ENCODE peak calls at places on chromosomes 2 and 18, in five cellular contexts. One of them, this sample, is unnamed.

GRCh38 chr2:131050896-131051295 is 42.4 kb downstream of the FAM168B start:
- DNase-seq in adrenal gland: no peak
- DNase-seq in mucosa of descending colon: no peak
- DNase-seq in left ventricle myocardium inferior: no peak
- DNase-seq in AG09309: no peak
- DNase-seq in this sample: no peak

GRCh38 chr2:631741-632140 is 45.5 kb downstream of the TMEM18 start:
- DNase-seq in adrenal gland: no peak
- DNase-seq in mucosa of descending colon: no peak
- DNase-seq in left ventricle myocardium inferior: no peak
- DNase-seq in AG09309: no peak
- DNase-seq in this sample: no peak

GRCh38 chr2:210252699-210253606 is 27.7 kb upstream of the ACADL start:
- DNase-seq in adrenal gland: no peak
- DNase-seq in mucosa of descending colon: no peak
- DNase-seq in left ventricle myocardium inferior: no peak
- DNase-seq in AG09309: no peak
- DNase-seq in this sample: no peak

GRCh38 chr2:217854684-217855083 is 148.1 kb downstream of the TNS1 start:
- DNase-seq in adrenal gland: no peak
- DNase-seq in mucosa of descending colon: no peak
- DNase-seq in left ventricle myocardium inferior: no peak
- DNase-seq in AG09309: no peak
- DNase-seq in this sample: no peak

GRCh38 chr2:204175552-204176271 is 239.1 kb downstream of the ICOS start:
- DNase-seq in adrenal gland: peak
- DNase-seq in mucosa of descending colon: no peak
- DNase-seq in left ventricle myocardium inferior: no peak
- DNase-seq in AG09309: no peak
- DNase-seq in this sample: no peak

GRCh38 chr2:27313882-27314645 is 5.8 kb upstream of the UCN start:
- DNase-seq in adrenal gland: no peak
- DNase-seq in mucosa of descending colon: no peak
- DNase-seq in left ventricle myocardium inferior: no peak
- DNase-seq in AG09309: no peak
- DNase-seq in this sample: no peak

GRCh38 chr2:38440655-38441054 is 63.6 kb upstream of the ATL2 start:
- DNase-seq in adrenal gland: no peak
- DNase-seq in mucosa of descending colon: no peak
- DNase-seq in left ventricle myocardium inferior: no peak
- DNase-seq in AG09309: no peak
- DNase-seq in this sample: peak

GRCh38 chr2:8137801-8138200 is 544.1 kb upstream of the ID2 start:
- DNase-seq in adrenal gland: no peak
- DNase-seq in mucosa of descending colon: no peak
- DNase-seq in left ventricle myocardium inferior: no peak
- DNase-seq in AG09309: no peak
- DNase-seq in this sample: no peak

GRCh38 chr18:11520536-11520935 is 88.9 kb upstream of the SLC35G4 start:
- DNase-seq in adrenal gland: no peak
- DNase-seq in mucosa of descending colon: no peak
- DNase-seq in left ventricle myocardium inferior: no peak
- DNase-seq in AG09309: no peak
- DNase-seq in this sample: no peak

GRCh38 chr2:197011777-197012641 is 85.5 kb upstream of the PGAP1 start:
- DNase-seq in adrenal gland: no peak
- DNase-seq in mucosa of descending colon: peak
- DNase-seq in left ventricle myocardium inferior: no peak
- DNase-seq in AG09309: peak
- DNase-seq in this sample: peak

GRCh38 chr2:42089340-42089925 is 41.6 kb downstream of the PKDCC start:
- DNase-seq in adrenal gland: peak
- DNase-seq in mucosa of descending colon: peak
- DNase-seq in left ventricle myocardium inferior: peak
- DNase-seq in AG09309: no peak
- DNase-seq in this sample: peak

GRCh38 chr2:230714122-230714453 is 1.4 kb downstream of the CAB39 start:
- DNase-seq in adrenal gland: peak
- DNase-seq in mucosa of descending colon: peak
- DNase-seq in left ventricle myocardium inferior: no peak
- DNase-seq in AG09309: no peak
- DNase-seq in this sample: peak

GRCh38 chr2:85504434-85505261 is 34.3 kb upstream of the MAT2A start:
- DNase-seq in adrenal gland: peak
- DNase-seq in mucosa of descending colon: no peak
- DNase-seq in left ventricle myocardium inferior: peak
- DNase-seq in AG09309: peak
- DNase-seq in this sample: peak

GRCh38 chr18:34549367-34549766 is 160.7 kb upstream of the DTNA start:
- DNase-seq in adrenal gland: no peak
- DNase-seq in mucosa of descending colon: no peak
- DNase-seq in left ventricle myocardium inferior: no peak
- DNase-seq in AG09309: no peak
- DNase-seq in this sample: no peak

GRCh38 chr2:188456114-188456909 is 164.6 kb downstream of the GULP1 start:
- DNase-seq in adrenal gland: no peak
- DNase-seq in mucosa of descending colon: no peak
- DNase-seq in left ventricle myocardium inferior: no peak
- DNase-seq in AG09309: no peak
- DNase-seq in this sample: no peak
- TF ChIP-seq CTCF in adrenal gland: no peak
- TF ChIP-seq CTCF in mucosa of descending colon: no peak
- TF ChIP-seq CTCF in left ventricle myocardium inferior: no peak
- TF ChIP-seq CTCF in AG09309: peak
- TF ChIP-seq CTCF in this sample: peak

GRCh38 chr2:66435963-66436362 is 1.0 kb downstream of the MEIS1 start:
- DNase-seq in adrenal gland: no peak
- DNase-seq in mucosa of descending colon: no peak
- DNase-seq in left ventricle myocardium inferior: no peak
- DNase-seq in AG09309: no peak
- DNase-seq in this sample: no peak

GRCh38 chr2:66435549-66435875 is 587 bp downstream of the MEIS1 start:
- DNase-seq in adrenal gland: no peak
- DNase-seq in mucosa of descending colon: no peak
- DNase-seq in left ventricle myocardium inferior: no peak
- DNase-seq in AG09309: no peak
- DNase-seq in this sample: peak

GRCh38 chr2:66437055-66437454 is 2.1 kb downstream of the MEIS1 start:
- DNase-seq in adrenal gland: no peak
- DNase-seq in mucosa of descending colon: no peak
- DNase-seq in left ventricle myocardium inferior: no peak
- DNase-seq in AG09309: no peak
- DNase-seq in this sample: peak

GRCh38 chr2:66437601-66438497 is 2.9 kb downstream of the MEIS1 start:
- DNase-seq in adrenal gland: peak
- DNase-seq in mucosa of descending colon: no peak
- DNase-seq in left ventricle myocardium inferior: peak
- DNase-seq in AG09309: no peak
- DNase-seq in this sample: peak

GRCh38 chr2:66436546-66436945 is 1.6 kb downstream of the MEIS1 start:
- DNase-seq in adrenal gland: no peak
- DNase-seq in mucosa of descending colon: no peak
- DNase-seq in left ventricle myocardium inferior: no peak
- DNase-seq in AG09309: no peak
- DNase-seq in this sample: no peak
- H3K4me3 ChIP-seq in adrenal gland: peak
- H3K4me3 ChIP-seq in mucosa of descending colon: no peak
- H3K4me3 ChIP-seq in left ventricle myocardium inferior: peak
- H3K4me3 ChIP-seq in AG09309: peak
- H3K4me3 ChIP-seq in this sample: peak

GRCh38 chr2:63081404-63081803 is 30.8 kb downstream of the OTX1 start:
- DNase-seq in adrenal gland: no peak
- DNase-seq in mucosa of descending colon: no peak
- DNase-seq in left ventricle myocardium inferior: no peak
- DNase-seq in AG09309: no peak
- DNase-seq in this sample: no peak
- TF ChIP-seq CTCF in adrenal gland: no peak
- TF ChIP-seq CTCF in mucosa of descending colon: no peak
- TF ChIP-seq CTCF in left ventricle myocardium inferior: no peak
- TF ChIP-seq CTCF in AG09309: no peak
- TF ChIP-seq CTCF in this sample: no peak

GRCh38 chr2:132270981-132271546 is 109.3 kb upstream of the ANKRD30BL start:
- DNase-seq in adrenal gland: no peak
- DNase-seq in mucosa of descending colon: no peak
- DNase-seq in left ventricle myocardium inferior: no peak
- DNase-seq in AG09309: no peak
- DNase-seq in this sample: no peak

GRCh38 chr2:132272713-132273112 is 111.0 kb upstream of the ANKRD30BL start:
- DNase-seq in adrenal gland: no peak
- DNase-seq in mucosa of descending colon: no peak
- DNase-seq in left ventricle myocardium inferior: no peak
- DNase-seq in AG09309: no peak
- DNase-seq in this sample: no peak

GRCh38 chr2:132270255-132270654 is 108.5 kb upstream of the ANKRD30BL start:
- DNase-seq in adrenal gland: no peak
- DNase-seq in mucosa of descending colon: no peak
- DNase-seq in left ventricle myocardium inferior: no peak
- DNase-seq in AG09309: no peak
- DNase-seq in this sample: no peak

GRCh38 chr2:132267372-132267771 is 105.6 kb upstream of the ANKRD30BL start:
- DNase-seq in adrenal gland: no peak
- DNase-seq in mucosa of descending colon: no peak
- DNase-seq in left ventricle myocardium inferior: no peak
- DNase-seq in AG09309: no peak
- DNase-seq in this sample: no peak
- H3K4me3 ChIP-seq in adrenal gland: no peak
- H3K4me3 ChIP-seq in mucosa of descending colon: no peak
- H3K4me3 ChIP-seq in left ventricle myocardium inferior: peak
- H3K4me3 ChIP-seq in AG09309: no peak
- H3K4me3 ChIP-seq in this sample: peak

This sample was measured in choroid plexus epithelial cell.